ENCODE peak calls at places on chromosomes 11 and 22, in ten cellular contexts. Q is mucosa of descending colon; T is breast epithelium; B is fibroblast of lung; O is sigmoid colon; X is spleen; N is tibial artery; J is psoas muscle; K is upper lobe of right lung; A is CD8-positive, alpha-beta T cell. W is an unnamed sample.

GRCh38 chr22:37607912-37608476 is 640 bp upstream of the GGA1 start:
- DNase-seq in Q (no peak), A (no peak), X (no peak), J (no peak), O (no peak), K (no peak), T (no peak), N (no peak), B (no peak), W (peak; percentile 30)

GRCh38 chr11:71962428-71963038 is 33.7 kb downstream of the RNF121 start:
- DNase-seq in J (no peak), X (no peak), N (no peak), T (no peak), O (no peak), B (peak; percentile 51), A (no peak), Q (no peak), K (no peak), W (no peak)

GRCh38 chr11:5686426-5686825 is 1.6 kb upstream of the TRIM5 start:
- DNase-seq in A (no peak), B (no peak), X (no peak), O (no peak), K (no peak), Q (no peak), N (no peak), J (no peak), T (no peak), W (no peak)

GRCh38 chr11:83007909-83008580 is 63.7 kb downstream of the RAB30 start:
- DNase-seq in J (peak; percentile 41), B (no peak), O (no peak), N (peak; percentile 46), Q (peak; percentile 73), T (no peak), X (peak; percentile 79), K (peak; percentile 67), A (no peak), W (peak; percentile 68)

GRCh38 chr11:74366576-74366975 is 31.7 kb downstream of the PGM2L1 start:
- DNase-seq in J (no peak), X (no peak), K (no peak), T (no peak), N (no peak), O (no peak), Q (no peak), A (no peak), B (peak; percentile 6), W (no peak)

GRCh38 chr11:11975201-11976092 is 33.0 kb downstream of the DKK3 start:
- DNase-seq in B (no peak), T (no peak), J (no peak), A (peak; percentile 39), Q (no peak), X (no peak), O (no peak), K (peak; percentile 27), N (no peak), W (no peak)

GRCh38 chr11:6248248-6248647 is 9.4 kb downstream of the CNGA4 start:
- DNase-seq in T (no peak), A (no peak), B (peak; percentile 78), O (no peak), J (no peak), K (no peak), X (no peak), Q (no peak), N (no peak), W (no peak)

GRCh38 chr11:105181100-105181499 is 41.5 kb upstream of the CARD18 start:
- DNase-seq in J (no peak), T (no peak), X (no peak), K (no peak), A (no peak), N (no peak), O (no peak), Q (no peak), B (peak; percentile 67), W (no peak)

DNA sequence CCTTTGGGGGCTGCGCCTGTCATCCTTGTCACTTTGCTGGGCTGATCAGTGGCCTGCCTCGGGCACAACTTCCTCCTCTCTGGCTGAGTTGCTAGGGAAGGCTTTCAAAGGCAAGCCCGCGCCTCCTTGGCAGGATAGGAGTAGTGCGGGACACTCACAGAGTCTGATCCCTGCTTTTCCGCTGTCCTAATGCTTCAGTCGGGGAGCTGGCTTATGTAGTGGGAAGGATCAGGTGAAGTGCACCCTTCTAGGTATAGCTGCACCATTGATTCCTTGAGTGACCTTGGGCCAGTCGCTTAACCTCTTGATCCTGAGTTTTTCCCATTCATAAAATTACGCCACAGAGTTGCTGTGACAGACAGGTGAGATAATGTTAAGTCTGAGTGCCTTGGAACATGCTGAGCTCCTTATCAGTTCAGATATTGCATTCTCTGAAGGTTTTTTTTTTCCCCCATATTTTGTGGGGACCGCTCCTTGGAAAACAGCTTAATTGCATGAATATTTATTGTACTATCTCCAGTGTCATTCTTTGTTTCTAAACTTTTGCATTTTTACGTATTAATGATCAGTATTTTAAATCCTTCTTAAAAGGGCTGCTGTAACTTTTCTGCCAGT is 943 bp downstream of the IPO7 start:
- DNase-seq in X (no peak), B (no peak), K (no peak), N (no peak), T (peak; percentile 60), J (no peak), A (no peak), O (no peak), Q (no peak), W (no peak)
- TF ChIP-seq CTCF in X (no peak), B (no peak), K (peak; percentile 0), N (peak; percentile 21), T (no peak), J (no peak), A (no peak), O (no peak), Q (no peak), W (no peak)

GRCh38 chr22:29803190-29803589 is 34.9 kb downstream of the ASCC2 start:
- DNase-seq in X (no peak), O (no peak), N (no peak), K (no peak), Q (no peak), J (no peak), T (no peak), A (no peak), B (no peak), W (no peak)
- H3K36me3 ChIP-seq in X (peaks cover 94% of the 10 kb centered on the region), O (peaks cover 74% of the 10 kb centered on the region), N (peaks cover 87% of the 10 kb centered on the region), K (peaks cover 83% of the 10 kb centered on the region), Q (peaks cover 17% of the 10 kb centered on the region), J (peaks cover 10% of the 10 kb centered on the region), T (no peaks in the 10 kb centered on the region), A (peaks cover 76% of the 10 kb centered on the region), B (peaks cover 28% of the 10 kb centered on the region), W (peaks cover 61% of the 10 kb centered on the region)

GRCh38 chr22:46079093-46079860 is 71.0 kb upstream of the PPARA start:
- DNase-seq in O (peak; percentile 68), T (peak; percentile 50), K (peak; percentile 57), X (peak; percentile 61), N (no peak), Q (no peak), B (no peak), J (peak; percentile 22), A (no peak), W (peak; percentile 7)

GRCh38 chr22:46081831-46082210 is 68.5 kb upstream of the PPARA start:
- DNase-seq in K (peak; percentile 42), N (peak; percentile 20), B (no peak), Q (no peak), J (peak; percentile 27), T (peak; percentile 48), X (peak; percentile 60), A (no peak), O (peak; percentile 68), W (peak; percentile 9)

GRCh38 chr22:46078241-46079092 is 71.9 kb upstream of the PPARA start:
- DNase-seq in B (peak; percentile 62), Q (no peak), K (peak; percentile 80), T (peak; percentile 88), J (peak; percentile 84), X (peak; percentile 76), A (no peak), O (peak; percentile 91), N (peak; percentile 68), W (peak; percentile 32)

GRCh38 chr22:46081036-46081830 is 69.1 kb upstream of the PPARA start:
- DNase-seq in N (peak; percentile 26), J (peak; percentile 32), K (peak; percentile 62), X (peak; percentile 70), T (peak; percentile 52), Q (no peak), A (no peak), B (no peak), O (peak; percentile 76), W (peak; percentile 8)

DNA sequence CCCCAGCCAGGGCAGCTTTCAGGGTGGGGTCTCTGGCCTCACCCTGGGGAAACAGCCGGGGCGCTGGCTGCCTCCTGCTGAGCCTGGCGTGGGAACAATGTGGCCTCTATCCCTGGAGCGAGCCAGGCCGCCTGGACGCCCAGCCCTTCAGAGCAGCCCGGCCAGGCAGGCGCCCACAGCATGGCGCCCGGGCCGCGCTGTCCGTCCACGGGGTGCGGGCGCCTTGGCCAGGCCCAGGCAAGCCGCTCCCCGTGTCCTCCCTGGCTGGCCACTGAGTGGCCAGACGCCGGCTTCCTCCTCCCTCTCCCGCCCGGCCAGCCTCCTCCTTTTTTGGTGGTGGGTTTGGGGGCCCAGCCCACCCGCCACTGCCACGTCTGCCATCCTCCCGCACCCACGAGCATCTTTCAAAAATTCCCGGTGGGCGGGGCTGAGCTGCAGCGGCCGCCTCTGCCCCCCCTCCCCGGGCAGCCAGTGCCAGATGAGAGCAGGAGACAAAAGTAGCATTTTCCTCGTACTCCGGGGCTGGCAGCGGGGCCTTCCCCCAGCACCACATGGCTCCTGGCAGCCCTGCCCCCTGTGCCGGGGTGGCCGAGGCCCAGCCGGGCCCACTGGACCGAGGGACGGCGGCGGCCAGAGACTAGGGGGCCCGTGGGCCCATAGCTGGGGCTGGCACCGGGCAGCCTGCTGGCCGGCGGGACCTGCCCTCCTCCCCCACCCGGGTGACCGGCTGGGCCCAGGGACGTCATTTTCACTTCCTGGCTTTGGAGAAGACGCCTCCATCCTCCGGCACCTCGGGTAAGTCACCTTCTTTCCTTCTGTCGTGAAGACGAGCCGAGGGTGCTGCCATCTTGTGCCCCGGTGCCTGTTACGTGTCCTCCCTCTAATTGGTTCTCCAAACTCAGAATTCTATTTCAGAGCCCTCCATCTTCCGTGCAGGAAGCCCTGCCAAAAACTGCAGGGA is 70.2 kb upstream of the PPARA start:
- DNase-seq in K (peak; percentile 74), J (peak; percentile 88), Q (no peak), B (peak; percentile 71), T (peak; percentile 78), X (peak; percentile 78), A (no peak), N (peak; percentile 87), O (peak; percentile 95), W (peak; percentile 60)
- TF ChIP-seq CTCF in K (no peak), J (no peak), Q (no peak), B (no peak), T (no peak), X (no peak), A (no peak), N (peak; percentile 5), O (no peak), W (no peak)

GRCh38 chr11:1830119-1830499 is 4.7 kb upstream of the SYT8 start:
- DNase-seq in X (no peak), T (no peak), Q (no peak), B (no peak), N (no peak), O (no peak), K (no peak), J (no peak), A (no peak), W (no peak)

GRCh38 chr11:1827931-1828330 is 6.9 kb upstream of the SYT8 start:
- DNase-seq in A (no peak), B (no peak), N (no peak), X (no peak), T (no peak), J (no peak), K (no peak), Q (no peak), O (no peak), W (no peak)

GRCh38 chr11:1829039-1829820 is 5.6 kb upstream of the SYT8 start:
- DNase-seq in B (peak; percentile 31), T (no peak), O (no peak), X (no peak), N (no peak), J (peak; percentile 24), Q (no peak), K (peak; percentile 75), A (no peak), W (no peak)

GRCh38 chr11:1827095-1827797 is 7.5 kb upstream of the SYT8 start:
- DNase-seq in X (no peak), B (peak; percentile 74), A (no peak), T (peak; percentile 85), K (peak; percentile 85), N (peak; percentile 53), Q (peak; percentile 72), J (peak; percentile 28), O (peak; percentile 72), W (peak; percentile 71)

DNA sequence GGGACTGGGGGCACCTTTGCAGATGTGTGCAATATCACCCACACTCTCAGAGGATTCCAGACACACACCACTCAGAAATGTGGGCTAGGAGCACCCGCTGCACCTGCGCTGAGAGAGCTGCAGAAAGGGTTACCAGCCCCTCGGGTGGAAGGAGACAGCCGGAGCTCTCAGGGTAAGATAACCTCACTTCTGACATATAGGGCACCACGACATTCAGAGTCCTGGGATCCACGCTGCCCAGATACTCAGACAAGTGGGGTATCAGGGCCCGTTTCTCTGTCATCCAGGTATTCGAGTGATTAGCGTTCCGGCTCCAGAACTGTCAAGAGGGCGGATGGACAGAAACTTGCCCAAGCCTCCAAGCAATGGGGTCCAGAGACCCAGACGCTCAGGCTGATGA is 6.2 kb upstream of the SYT8 start:
- DNase-seq in O (no peak), Q (no peak), N (no peak), K (no peak), T (no peak), B (no peak), X (no peak), A (no peak), J (no peak), W (no peak)
- H3K36me3 ChIP-seq in O (no peaks in the 10 kb centered on the region), Q (no peaks in the 10 kb centered on the region), N (no peaks in the 10 kb centered on the region), K (no peaks in the 10 kb centered on the region), T (no peaks in the 10 kb centered on the region), B (no peaks in the 10 kb centered on the region), X (no peaks in the 10 kb centered on the region), A (no peaks in the 10 kb centered on the region), J (no peaks in the 10 kb centered on the region), W (no peaks in the 10 kb centered on the region)

W was measured in transverse colon.